ENCODE peak calls at places on chromosomes 2 and 18, in four cellular contexts. One of them, this sample, is unnamed.

GRCh38 chr2:149329068-149329467 is 1.3 kb upstream of the LYPD6 start:
- DNase-seq in transverse colon: no peak
- DNase-seq in K562: no peak
- DNase-seq in GM12878: no peak
- DNase-seq in this sample: no peak

GRCh38 chr2:173614265-173614930 is 259.7 kb downstream of the CDCA7 start:
- DNase-seq in K562: no peak
- DNase-seq in transverse colon: no peak
- DNase-seq in GM12878: no peak
- DNase-seq in this sample: no peak

GRCh38 chr18:51621103-51621969 is 423.9 kb upstream of the MEX3C start:
- DNase-seq in transverse colon: peak
- DNase-seq in GM12878: peak
- DNase-seq in K562: peak
- DNase-seq in this sample: no peak

GRCh38 chr2:117832905-117833613 is 18.6 kb downstream of the DDX18 start:
- DNase-seq in GM12878: no peak
- DNase-seq in transverse colon: no peak
- DNase-seq in K562: no peak
- DNase-seq in this sample: no peak

GRCh38 chr18:9516437-9517064 is 41.2 kb downstream of the RALBP1 start:
- DNase-seq in GM12878: peak
- DNase-seq in transverse colon: no peak
- DNase-seq in K562: peak
- DNase-seq in this sample: no peak

GRCh38 chr2:11128258-11128951 is 26.9 kb upstream of the SLC66A3 start:
- DNase-seq in GM12878: no peak
- DNase-seq in K562: no peak
- DNase-seq in transverse colon: no peak
- DNase-seq in this sample: no peak

GRCh38 chr2:178829981-178830380 is 22.8 kb upstream of the TTN start:
- DNase-seq in GM12878: no peak
- DNase-seq in K562: no peak
- DNase-seq in transverse colon: no peak
- DNase-seq in this sample: no peak

GRCh38 chr2:88493481-88493880 is 41.0 kb upstream of the FOXI3 start:
- DNase-seq in K562: no peak
- DNase-seq in GM12878: no peak
- DNase-seq in transverse colon: no peak
- DNase-seq in this sample: no peak

GRCh38 chr2:137659616-137660015 is 304.7 kb upstream of the HNMT start:
- DNase-seq in K562: no peak
- DNase-seq in GM12878: no peak
- DNase-seq in transverse colon: peak
- DNase-seq in this sample: no peak

GRCh38 chr2:215667544-215668243 is 231.8 kb upstream of the FN1 start:
- DNase-seq in K562: no peak
- DNase-seq in transverse colon: no peak
- DNase-seq in GM12878: no peak
- DNase-seq in this sample: no peak

GRCh38 chr2:119022678-119023077 is 80.7 kb downstream of the MARCO start:
- DNase-seq in K562: no peak
- DNase-seq in transverse colon: no peak
- DNase-seq in GM12878: no peak
- DNase-seq in this sample: no peak

GRCh38 chr18:56097561-56098095 is 509.6 kb upstream of the TCF4 start:
- DNase-seq in K562: no peak
- DNase-seq in GM12878: no peak
- DNase-seq in transverse colon: no peak
- DNase-seq in this sample: no peak

GRCh38 chr2:219002395-219003266 is 9.4 kb upstream of the CRYBA2 start:
- DNase-seq in GM12878: no peak
- DNase-seq in K562: peak
- DNase-seq in transverse colon: peak
- DNase-seq in this sample: no peak

GRCh38 chr2:101570121-101570520 is 95.2 kb upstream of the RFX8 start:
- DNase-seq in GM12878: no peak
- DNase-seq in transverse colon: no peak
- DNase-seq in K562: no peak
- DNase-seq in this sample: no peak

GRCh38 chr2:220893411-220893810 is 678.7 kb downstream of the EPHA4 start:
- DNase-seq in transverse colon: no peak
- DNase-seq in K562: no peak
- DNase-seq in GM12878: no peak
- DNase-seq in this sample: no peak

GRCh38 chr2:96084006-96084857 is 32.1 kb downstream of the ADRA2B start:
- DNase-seq in K562: no peak
- DNase-seq in GM12878: no peak
- DNase-seq in transverse colon: no peak
- DNase-seq in this sample: no peak

GRCh38 chr2:43777306-43777926 is 3.6 kb downstream of the DYNC2LI1 start:
- DNase-seq in GM12878: no peak
- DNase-seq in K562: no peak
- DNase-seq in transverse colon: no peak
- DNase-seq in this sample: no peak

DNA sequence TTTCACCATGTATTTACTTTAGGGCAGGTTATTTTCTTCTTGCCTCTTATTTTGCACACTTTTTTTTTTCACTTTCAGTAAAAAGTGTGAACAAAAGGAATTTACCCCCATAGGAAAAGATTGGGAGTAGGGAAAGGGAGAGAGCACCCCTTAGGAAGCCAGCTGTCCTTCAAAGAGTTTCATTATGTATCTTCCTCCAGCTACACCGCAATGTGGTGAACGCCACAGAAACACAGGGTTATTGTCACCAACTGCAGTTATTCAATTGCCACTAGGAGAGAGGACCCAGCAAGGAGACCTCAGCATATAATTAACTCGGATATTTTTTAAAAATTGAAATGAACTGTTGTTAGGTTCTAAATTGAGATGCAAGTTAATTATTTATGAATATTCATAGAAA is 286.2 kb upstream of the VRK2 start:
- DNase-seq in K562: no peak
- DNase-seq in GM12878: peak
- DNase-seq in transverse colon: no peak
- DNase-seq in this sample: no peak
- TF ChIP-seq CTCF in K562: no peak
- TF ChIP-seq CTCF in GM12878: no peak
- TF ChIP-seq CTCF in transverse colon: no peak
- TF ChIP-seq CTCF in this sample: no peak

DNA sequence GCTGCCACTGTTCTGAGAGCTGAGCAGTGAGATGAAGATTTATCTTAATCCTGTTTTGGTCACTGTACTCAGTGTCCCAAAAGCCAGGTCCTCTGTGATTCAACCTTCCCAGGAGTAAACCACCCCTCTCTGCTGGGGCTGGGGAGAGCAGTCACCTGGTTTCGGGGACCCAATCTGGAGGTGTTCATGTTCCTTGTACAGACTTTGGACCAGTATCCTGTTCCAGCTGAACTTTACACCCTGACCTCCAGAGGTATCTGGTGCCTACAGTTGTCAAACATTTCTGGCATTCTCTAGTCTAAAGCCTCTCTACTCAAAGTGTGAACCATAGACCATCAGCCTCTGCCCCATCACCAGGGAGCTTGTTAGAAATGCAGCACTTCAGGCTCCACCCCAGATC is 22.1 kb downstream of the CERS6 start:
- DNase-seq in GM12878: no peak
- DNase-seq in transverse colon: no peak
- DNase-seq in K562: no peak
- DNase-seq in this sample: no peak
- TF ChIP-seq EP300 in GM12878: no peak
- TF ChIP-seq EP300 in transverse colon: no peak
- TF ChIP-seq EP300 in K562: no peak
- TF ChIP-seq EP300 in this sample: no peak

GRCh38 chr18:76251691-76252090 is 243.4 kb downstream of the ZNF516 start:
- DNase-seq in GM12878: no peak
- DNase-seq in K562: no peak
- DNase-seq in transverse colon: no peak
- DNase-seq in this sample: no peak

GRCh38 chr18:76258209-76258608 is 236.8 kb downstream of the ZNF516 start:
- DNase-seq in GM12878: no peak
- DNase-seq in transverse colon: no peak
- DNase-seq in K562: no peak
- DNase-seq in this sample: no peak

GRCh38 chr18:76256897-76257500 is 238.0 kb downstream of the ZNF516 start:
- DNase-seq in transverse colon: no peak
- DNase-seq in K562: no peak
- DNase-seq in GM12878: no peak
- DNase-seq in this sample: no peak

GRCh38 chr18:76255070-76255683 is 239.9 kb downstream of the ZNF516 start:
- DNase-seq in K562: peak
- DNase-seq in transverse colon: no peak
- DNase-seq in GM12878: no peak
- DNase-seq in this sample: no peak

GRCh38 chr18:76252880-76253279 is 242.2 kb downstream of the ZNF516 start:
- DNase-seq in GM12878: no peak
- DNase-seq in transverse colon: no peak
- DNase-seq in K562: no peak
- DNase-seq in this sample: no peak
- TF ChIP-seq CTCF in GM12878: peak
- TF ChIP-seq CTCF in transverse colon: no peak
- TF ChIP-seq CTCF in K562: no peak
- TF ChIP-seq CTCF in this sample: no peak

DNA sequence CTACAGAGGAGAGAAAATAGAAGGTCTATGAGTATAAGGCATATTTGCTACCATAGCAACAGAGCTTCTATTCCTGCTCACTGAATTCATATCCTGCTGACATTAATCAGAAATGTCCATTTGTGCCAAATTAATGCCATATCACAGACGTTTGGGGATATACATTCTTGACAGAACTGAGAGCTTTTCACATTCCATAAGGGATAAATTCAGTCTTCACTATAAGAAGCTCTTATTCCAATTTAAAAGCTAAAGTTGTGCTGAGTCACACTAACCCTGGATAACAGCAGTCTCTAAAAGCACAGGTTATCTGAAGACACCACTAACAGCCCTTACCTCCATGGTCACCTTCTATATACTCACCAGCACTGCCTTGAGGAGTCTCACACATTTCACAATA is 178.1 kb downstream of the RAB3GAP1 start:
- DNase-seq in GM12878: no peak
- DNase-seq in transverse colon: no peak
- DNase-seq in K562: peak
- DNase-seq in this sample: no peak
- TF ChIP-seq EP300 in GM12878: no peak
- TF ChIP-seq EP300 in transverse colon: no peak
- TF ChIP-seq EP300 in K562: no peak
- TF ChIP-seq EP300 in this sample: no peak

This sample was measured in sigmoid colon.